ENCODE peak calls at places on chromosome 12, in seven cellular contexts. One of them, this sample, is unnamed.

GRCh38 chr12:117124421-117125274 is 25.4 kb upstream of the TESC start:
- DNase-seq in GM12878: no peak
- DNase-seq in dermis blood vessel endothelial cell: peak
- DNase-seq in small intestine: no peak
- DNase-seq in SIG-M5: no peak
- DNase-seq in T follicular helper cell: no peak
- DNase-seq in GM04504: no peak
- DNase-seq in this sample: no peak

GRCh38 chr12:66111605-66112004 is 18.9 kb downstream of the LLPH start:
- DNase-seq in T follicular helper cell: no peak
- DNase-seq in GM12878: no peak
- DNase-seq in small intestine: no peak
- DNase-seq in SIG-M5: no peak
- DNase-seq in dermis blood vessel endothelial cell: no peak
- DNase-seq in GM04504: no peak
- DNase-seq in this sample: no peak

GRCh38 chr12:65556676-65557424 is 267.4 kb upstream of the HMGA2 start:
- DNase-seq in GM04504: no peak
- DNase-seq in SIG-M5: no peak
- DNase-seq in small intestine: peak
- DNase-seq in T follicular helper cell: peak
- DNase-seq in dermis blood vessel endothelial cell: peak
- DNase-seq in GM12878: peak
- DNase-seq in this sample: peak

GRCh38 chr12:69610126-69610525 is 581 bp downstream of the LRRC10 start:
- DNase-seq in small intestine: no peak
- DNase-seq in dermis blood vessel endothelial cell: no peak
- DNase-seq in T follicular helper cell: no peak
- DNase-seq in SIG-M5: no peak
- DNase-seq in GM12878: no peak
- DNase-seq in GM04504: no peak
- DNase-seq in this sample: no peak

GRCh38 chr12:112716099-112717093 is 75.2 kb upstream of the RPH3A start:
- DNase-seq in small intestine: peak
- DNase-seq in T follicular helper cell: no peak
- DNase-seq in SIG-M5: no peak
- DNase-seq in GM04504: no peak
- DNase-seq in dermis blood vessel endothelial cell: peak
- DNase-seq in GM12878: no peak
- DNase-seq in this sample: peak

GRCh38 chr12:89826468-89826867 is 117.8 kb upstream of the ATP2B1 start:
- DNase-seq in small intestine: no peak
- DNase-seq in GM12878: no peak
- DNase-seq in T follicular helper cell: no peak
- DNase-seq in SIG-M5: no peak
- DNase-seq in dermis blood vessel endothelial cell: no peak
- DNase-seq in GM04504: no peak
- DNase-seq in this sample: no peak

GRCh38 chr12:53073881-53074280 is 5.3 kb downstream of the SPRYD3 start:
- DNase-seq in GM04504: no peak
- DNase-seq in small intestine: no peak
- DNase-seq in SIG-M5: no peak
- DNase-seq in dermis blood vessel endothelial cell: no peak
- DNase-seq in GM12878: no peak
- DNase-seq in T follicular helper cell: no peak
- DNase-seq in this sample: no peak

GRCh38 chr12:120282229-120282628 is 9.5 kb downstream of the RNU4-2 start:
- DNase-seq in small intestine: no peak
- DNase-seq in GM04504: no peak
- DNase-seq in dermis blood vessel endothelial cell: no peak
- DNase-seq in GM12878: no peak
- DNase-seq in T follicular helper cell: no peak
- DNase-seq in SIG-M5: no peak
- DNase-seq in this sample: no peak

GRCh38 chr12:53424626-53425514 is 1.2 kb downstream of the AMHR2 start:
- DNase-seq in T follicular helper cell: no peak
- DNase-seq in small intestine: no peak
- DNase-seq in dermis blood vessel endothelial cell: no peak
- DNase-seq in SIG-M5: no peak
- DNase-seq in GM12878: no peak
- DNase-seq in GM04504: no peak
- DNase-seq in this sample: no peak

GRCh38 chr12:104510145-104510872 is 53.6 kb downstream of the CHST11 start:
- DNase-seq in GM12878: no peak
- DNase-seq in T follicular helper cell: no peak
- DNase-seq in SIG-M5: no peak
- DNase-seq in dermis blood vessel endothelial cell: no peak
- DNase-seq in small intestine: no peak
- DNase-seq in GM04504: no peak
- DNase-seq in this sample: no peak

GRCh38 chr12:69023840-69024239 is 90.9 kb upstream of the CPM start:
- DNase-seq in GM04504: no peak
- DNase-seq in GM12878: no peak
- DNase-seq in dermis blood vessel endothelial cell: no peak
- DNase-seq in SIG-M5: no peak
- DNase-seq in small intestine: no peak
- DNase-seq in T follicular helper cell: no peak
- DNase-seq in this sample: no peak

GRCh38 chr12:111268738-111269572 is 99.9 kb downstream of the PHETA1 start:
- DNase-seq in SIG-M5: no peak
- DNase-seq in GM12878: no peak
- DNase-seq in T follicular helper cell: no peak
- DNase-seq in GM04504: no peak
- DNase-seq in dermis blood vessel endothelial cell: peak
- DNase-seq in small intestine: no peak
- DNase-seq in this sample: peak

GRCh38 chr12:104700324-104700723 is 243.6 kb downstream of the CHST11 start:
- DNase-seq in GM12878: no peak
- DNase-seq in T follicular helper cell: no peak
- DNase-seq in small intestine: no peak
- DNase-seq in dermis blood vessel endothelial cell: no peak
- DNase-seq in GM04504: no peak
- DNase-seq in SIG-M5: no peak
- DNase-seq in this sample: no peak

GRCh38 chr12:32947203-32947795 is 50.7 kb upstream of the PKP2 start:
- DNase-seq in dermis blood vessel endothelial cell: peak
- DNase-seq in small intestine: peak
- DNase-seq in SIG-M5: no peak
- DNase-seq in GM04504: no peak
- DNase-seq in T follicular helper cell: no peak
- DNase-seq in GM12878: no peak
- DNase-seq in this sample: no peak

GRCh38 chr12:193282-193681 is 20.7 kb downstream of the SLC6A12 start:
- DNase-seq in GM12878: no peak
- DNase-seq in dermis blood vessel endothelial cell: no peak
- DNase-seq in SIG-M5: no peak
- DNase-seq in small intestine: no peak
- DNase-seq in GM04504: no peak
- DNase-seq in T follicular helper cell: no peak
- DNase-seq in this sample: no peak

GRCh38 chr12:51886021-51886710 is 1.7 kb upstream of the ANKRD33 start:
- DNase-seq in SIG-M5: peak
- DNase-seq in T follicular helper cell: peak
- DNase-seq in dermis blood vessel endothelial cell: peak
- DNase-seq in small intestine: peak
- DNase-seq in GM04504: peak
- DNase-seq in GM12878: no peak
- DNase-seq in this sample: peak

GRCh38 chr12:130161261-130162231 is 718 bp upstream of the FZD10 start:
- DNase-seq in GM12878: no peak
- DNase-seq in GM04504: no peak
- DNase-seq in T follicular helper cell: no peak
- DNase-seq in dermis blood vessel endothelial cell: no peak
- DNase-seq in SIG-M5: no peak
- DNase-seq in small intestine: no peak
- DNase-seq in this sample: peak

GRCh38 chr12:72330291-72330690 is 58.1 kb downstream of the TRHDE start:
- DNase-seq in dermis blood vessel endothelial cell: no peak
- DNase-seq in T follicular helper cell: no peak
- DNase-seq in GM12878: no peak
- DNase-seq in small intestine: no peak
- DNase-seq in SIG-M5: no peak
- DNase-seq in GM04504: no peak
- DNase-seq in this sample: peak

GRCh38 chr12:132827763-132828703 is 636 bp downstream of the GOLGA3 start:
- DNase-seq in dermis blood vessel endothelial cell: peak
- DNase-seq in SIG-M5: no peak
- DNase-seq in T follicular helper cell: no peak
- DNase-seq in GM12878: no peak
- DNase-seq in GM04504: peak
- DNase-seq in small intestine: peak
- DNase-seq in this sample: peak

GRCh38 chr12:68428724-68429580 is 96.8 kb upstream of the MDM1 start:
- DNase-seq in SIG-M5: no peak
- DNase-seq in T follicular helper cell: no peak
- DNase-seq in GM04504: peak
- DNase-seq in small intestine: peak
- DNase-seq in GM12878: no peak
- DNase-seq in dermis blood vessel endothelial cell: no peak
- DNase-seq in this sample: no peak

GRCh38 chr12:71664411-71665108 is 459 bp downstream of the THAP2 start:
- DNase-seq in small intestine: peak
- DNase-seq in GM12878: no peak
- DNase-seq in dermis blood vessel endothelial cell: peak
- DNase-seq in GM04504: no peak
- DNase-seq in SIG-M5: no peak
- DNase-seq in T follicular helper cell: no peak
- DNase-seq in this sample: no peak